ENCODE peak calls at places on chromosome 6, in five cellular contexts. One of them, this sample, is unnamed.

GRCh38 chr6:111764238-111765182 is 108.7 kb downstream of the FYN start:
- DNase-seq in natural killer cell treated with Interleukin-12 subunit alpha and Interleukin-12 subunit beta and Interleukin-15 and Interleukin-18, amount 100 ng/mL, for 72 hours: peak; percentile 86
- DNase-seq in fibroblast of the conjunctiva: no peak
- DNase-seq in GM13977: peak; percentile 71
- DNase-seq in left cardiac atrium: no peak
- DNase-seq in this sample: no peak

GRCh38 chr6:104472245-104472644 is 387.5 kb downstream of the HACE1 start:
- DNase-seq in natural killer cell treated with Interleukin-12 subunit alpha and Interleukin-12 subunit beta and Interleukin-15 and Interleukin-18, amount 100 ng/mL, for 72 hours: no peak
- DNase-seq in GM13977: no peak
- DNase-seq in fibroblast of the conjunctiva: no peak
- DNase-seq in left cardiac atrium: no peak
- DNase-seq in this sample: no peak

GRCh38 chr6:42131531-42131930 is 10.9 kb downstream of the C6orf132 start:
- DNase-seq in left cardiac atrium: no peak
- DNase-seq in natural killer cell treated with Interleukin-12 subunit alpha and Interleukin-12 subunit beta and Interleukin-15 and Interleukin-18, amount 100 ng/mL, for 72 hours: no peak
- DNase-seq in fibroblast of the conjunctiva: no peak
- DNase-seq in GM13977: no peak
- DNase-seq in this sample: peak; percentile 76

GRCh38 chr6:80211295-80211694 is 104.8 kb downstream of the BCKDHB start:
- DNase-seq in left cardiac atrium: no peak
- DNase-seq in fibroblast of the conjunctiva: no peak
- DNase-seq in natural killer cell treated with Interleukin-12 subunit alpha and Interleukin-12 subunit beta and Interleukin-15 and Interleukin-18, amount 100 ng/mL, for 72 hours: no peak
- DNase-seq in GM13977: no peak
- DNase-seq in this sample: no peak

GRCh38 chr6:156827382-156827781 is 50.2 kb downstream of the ARID1B start:
- DNase-seq in GM13977: no peak
- DNase-seq in left cardiac atrium: no peak
- DNase-seq in fibroblast of the conjunctiva: peak; percentile 56
- DNase-seq in natural killer cell treated with Interleukin-12 subunit alpha and Interleukin-12 subunit beta and Interleukin-15 and Interleukin-18, amount 100 ng/mL, for 72 hours: no peak
- DNase-seq in this sample: no peak

GRCh38 chr6:159852877-159853276 is 37.9 kb upstream of the MAS1 start:
- DNase-seq in fibroblast of the conjunctiva: no peak
- DNase-seq in natural killer cell treated with Interleukin-12 subunit alpha and Interleukin-12 subunit beta and Interleukin-15 and Interleukin-18, amount 100 ng/mL, for 72 hours: no peak
- DNase-seq in left cardiac atrium: no peak
- DNase-seq in GM13977: no peak
- DNase-seq in this sample: no peak

GRCh38 chr6:161152904-161153662 is 120.8 kb downstream of the AGPAT4 start:
- DNase-seq in GM13977: peak; percentile 64
- DNase-seq in left cardiac atrium: no peak
- DNase-seq in fibroblast of the conjunctiva: no peak
- DNase-seq in natural killer cell treated with Interleukin-12 subunit alpha and Interleukin-12 subunit beta and Interleukin-15 and Interleukin-18, amount 100 ng/mL, for 72 hours: no peak
- DNase-seq in this sample: no peak

GRCh38 chr6:167307342-167307955 is 16.3 kb downstream of the UNC93A start:
- DNase-seq in left cardiac atrium: no peak
- DNase-seq in natural killer cell treated with Interleukin-12 subunit alpha and Interleukin-12 subunit beta and Interleukin-15 and Interleukin-18, amount 100 ng/mL, for 72 hours: no peak
- DNase-seq in GM13977: no peak
- DNase-seq in fibroblast of the conjunctiva: no peak
- DNase-seq in this sample: no peak

GRCh38 chr6:153312633-153313032 is 181.6 kb upstream of the RGS17 start:
- DNase-seq in fibroblast of the conjunctiva: peak; percentile 43
- DNase-seq in GM13977: peak; percentile 20
- DNase-seq in left cardiac atrium: peak; percentile 29
- DNase-seq in natural killer cell treated with Interleukin-12 subunit alpha and Interleukin-12 subunit beta and Interleukin-15 and Interleukin-18, amount 100 ng/mL, for 72 hours: no peak
- DNase-seq in this sample: no peak

GRCh38 chr6:109322825-109323580 is 59.3 kb downstream of the CD164 start:
- DNase-seq in fibroblast of the conjunctiva: no peak
- DNase-seq in natural killer cell treated with Interleukin-12 subunit alpha and Interleukin-12 subunit beta and Interleukin-15 and Interleukin-18, amount 100 ng/mL, for 72 hours: no peak
- DNase-seq in left cardiac atrium: peak; percentile 36
- DNase-seq in GM13977: no peak
- DNase-seq in this sample: no peak

GRCh38 chr6:83071023-83071422 is 3.6 kb downstream of the DOP1A start:
- DNase-seq in natural killer cell treated with Interleukin-12 subunit alpha and Interleukin-12 subunit beta and Interleukin-15 and Interleukin-18, amount 100 ng/mL, for 72 hours: no peak
- DNase-seq in GM13977: peak; percentile 34
- DNase-seq in fibroblast of the conjunctiva: no peak
- DNase-seq in left cardiac atrium: no peak
- DNase-seq in this sample: no peak

GRCh38 chr6:129730477-129731165 is 20.6 kb upstream of the ARHGAP18 start:
- DNase-seq in fibroblast of the conjunctiva: no peak
- DNase-seq in natural killer cell treated with Interleukin-12 subunit alpha and Interleukin-12 subunit beta and Interleukin-15 and Interleukin-18, amount 100 ng/mL, for 72 hours: no peak
- DNase-seq in left cardiac atrium: no peak
- DNase-seq in GM13977: peak; percentile 25
- DNase-seq in this sample: no peak

GRCh38 chr6:7201732-7202541 is 94.2 kb downstream of the RREB1 start:
- DNase-seq in GM13977: peak; percentile 78
- DNase-seq in fibroblast of the conjunctiva: no peak
- DNase-seq in natural killer cell treated with Interleukin-12 subunit alpha and Interleukin-12 subunit beta and Interleukin-15 and Interleukin-18, amount 100 ng/mL, for 72 hours: no peak
- DNase-seq in left cardiac atrium: peak; percentile 52
- DNase-seq in this sample: no peak

GRCh38 chr6:30612213-30612612 is 4.8 kb downstream of the PPP1R10 start:
- DNase-seq in natural killer cell treated with Interleukin-12 subunit alpha and Interleukin-12 subunit beta and Interleukin-15 and Interleukin-18, amount 100 ng/mL, for 72 hours: no peak
- DNase-seq in GM13977: no peak
- DNase-seq in fibroblast of the conjunctiva: no peak
- DNase-seq in left cardiac atrium: no peak
- DNase-seq in this sample: no peak

GRCh38 chr6:18028332-18028731 is 40.9 kb upstream of the KIF13A start:
- DNase-seq in fibroblast of the conjunctiva: no peak
- DNase-seq in GM13977: no peak
- DNase-seq in left cardiac atrium: no peak
- DNase-seq in natural killer cell treated with Interleukin-12 subunit alpha and Interleukin-12 subunit beta and Interleukin-15 and Interleukin-18, amount 100 ng/mL, for 72 hours: no peak
- DNase-seq in this sample: no peak

GRCh38 chr6:38974389-38975133 is 74.0 kb upstream of the GLP1R start:
- DNase-seq in GM13977: no peak
- DNase-seq in natural killer cell treated with Interleukin-12 subunit alpha and Interleukin-12 subunit beta and Interleukin-15 and Interleukin-18, amount 100 ng/mL, for 72 hours: no peak
- DNase-seq in left cardiac atrium: no peak
- DNase-seq in fibroblast of the conjunctiva: no peak
- DNase-seq in this sample: no peak

GRCh38 chr6:33827546-33828451 is 24.0 kb upstream of the MLN start:
- DNase-seq in left cardiac atrium: no peak
- DNase-seq in GM13977: no peak
- DNase-seq in natural killer cell treated with Interleukin-12 subunit alpha and Interleukin-12 subunit beta and Interleukin-15 and Interleukin-18, amount 100 ng/mL, for 72 hours: no peak
- DNase-seq in fibroblast of the conjunctiva: no peak
- DNase-seq in this sample: no peak

This sample was measured in H54.